ENCODE peak calls at places on chromosome 3, in seven cellular contexts. B, U, L, V, Q, F and G are unnamed samples.

GRCh38 chr3:86547697-86548096 is 443.3 kb downstream of the VGLL3 start:
- DNase-seq in B (no peak), U (no peak), L (no peak), V (no peak), Q (no peak), F (no peak), G (no peak)

GRCh38 chr3:45110185-45110833 is 35.9 kb downstream of the CDCP1 start:
- DNase-seq in B (no peak), U (no peak), L (peak), V (no peak), Q (no peak), F (no peak), G (no peak)

GRCh38 chr3:1007890-1008289 is 84.9 kb upstream of the CNTN6 start:
- DNase-seq in B (no peak), U (no peak), L (no peak), V (no peak), Q (no peak), F (no peak), G (no peak)

GRCh38 chr3:182618085-182618732 is 175.1 kb upstream of the ATP11B start:
- DNase-seq in B (peak), U (peak), L (peak), V (no peak), Q (no peak), F (no peak), G (no peak)

GRCh38 chr3:162960269-162960668 is 1463.7 kb downstream of the OTOL1 start:
- DNase-seq in B (no peak), U (no peak), L (no peak), V (no peak), Q (no peak), F (no peak), G (no peak)

GRCh38 chr3:137110392-137110996 is 152.7 kb downstream of the IL20RB start:
- DNase-seq in B (peak), U (peak), L (peak), V (peak), Q (no peak), F (no peak), G (peak)

GRCh38 chr3:181727122-181728036 is 15.7 kb downstream of the SOX2 start:
- DNase-seq in B (no peak), U (no peak), L (no peak), V (no peak), Q (peak), F (no peak), G (no peak)

GRCh38 chr3:83457516-83457915 is 1501.3 kb upstream of the CADM2 start:
- DNase-seq in B (no peak), U (no peak), L (no peak), V (no peak), Q (no peak), F (no peak), G (no peak)

GRCh38 chr3:126433496-126434263 is 39.0 kb downstream of the CFAP100 start:
- DNase-seq in B (no peak), U (no peak), L (no peak), V (no peak), Q (no peak), F (no peak), G (no peak)

GRCh38 chr3:141441381-141442365 is 45.2 kb upstream of the RASA2 start:
- DNase-seq in B (peak), U (peak), L (peak), V (peak), Q (peak), F (peak), G (no peak)

GRCh38 chr3:171165986-171166385 is 139.5 kb upstream of the SLC2A2 start:
- DNase-seq in B (no peak), U (no peak), L (no peak), V (no peak), Q (no peak), F (no peak), G (no peak)

GRCh38 chr3:23157331-23157730 is 45.8 kb upstream of the UBE2E2 start:
- DNase-seq in B (no peak), U (no peak), L (no peak), V (no peak), Q (no peak), F (no peak), G (no peak)

GRCh38 chr3:141643816-141644215 is 94.3 kb upstream of the RNF7 start:
- DNase-seq in B (no peak), U (no peak), L (no peak), V (no peak), Q (no peak), F (no peak), G (no peak)

DNA sequence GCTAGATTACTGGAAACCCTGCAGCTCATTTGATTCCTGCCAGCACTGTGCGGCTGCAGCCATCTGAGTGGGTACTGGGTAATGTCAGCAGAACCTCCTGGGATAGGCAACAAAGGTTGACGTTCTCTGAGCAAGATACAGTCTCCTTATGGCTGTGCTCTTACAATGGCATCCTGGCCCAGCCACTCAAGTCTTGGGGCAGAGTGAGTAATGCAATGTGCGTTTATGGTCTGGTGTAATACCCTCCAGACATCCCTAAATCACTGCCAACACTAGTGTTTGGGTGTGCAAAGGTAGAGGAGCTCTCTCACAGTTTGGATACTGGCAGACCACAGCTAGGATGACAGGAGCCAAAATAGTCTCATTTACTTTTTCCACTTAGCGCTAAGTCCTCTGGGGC is 775.8 kb downstream of the ZNF385D start:
- DNase-seq in B (no peak), U (no peak), L (no peak), V (no peak), Q (no peak), F (no peak), G (no peak)
- H2AFZ ChIP-seq in B (no peak), U (no peak), L (no peak), V (no peak), Q (no peak), F (no peak), G (no peak)

DNA sequence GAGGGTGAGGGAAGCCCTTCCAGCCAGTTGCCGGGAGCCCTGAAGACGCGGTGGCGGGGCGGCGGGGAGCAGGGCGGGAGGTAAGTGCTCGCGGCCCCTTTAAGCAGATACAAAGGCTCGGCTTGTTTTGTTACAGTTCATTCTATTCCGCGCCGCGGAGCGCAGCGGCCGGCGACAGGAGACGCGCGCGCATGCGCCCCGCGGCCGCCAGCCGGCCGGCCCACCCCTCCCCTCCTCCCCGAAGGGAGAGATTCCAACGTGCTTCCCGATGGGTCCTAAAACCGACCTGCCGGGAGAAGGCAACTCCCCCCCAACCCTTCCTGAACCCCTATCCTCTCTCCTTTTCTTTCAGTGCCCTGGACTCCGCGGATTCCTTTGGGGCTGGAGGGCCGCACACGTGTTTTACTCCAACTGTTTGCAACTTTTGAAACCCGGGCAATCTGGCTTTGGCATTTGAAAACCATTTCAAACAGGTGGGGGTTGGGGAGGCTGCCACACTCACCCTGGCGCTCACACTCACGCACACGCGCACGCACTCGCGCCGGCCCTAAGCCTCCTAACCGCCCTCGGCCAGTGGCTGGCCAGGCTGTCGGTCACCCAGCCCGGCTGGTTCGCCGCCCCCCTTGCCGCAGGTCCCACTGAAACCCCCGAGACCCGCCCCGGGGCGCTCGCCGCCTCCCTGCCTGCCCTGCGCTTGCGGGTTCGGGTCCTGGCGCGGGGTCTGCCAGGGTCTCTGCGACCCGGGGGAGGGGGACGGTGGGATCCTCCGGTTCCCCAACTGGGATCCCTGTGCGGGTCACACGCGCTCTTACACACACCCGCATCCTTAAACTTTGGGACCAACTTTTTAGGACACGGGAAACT is at the start of gene MAGI1:
- DNase-seq in B (peak), U (peak), L (peak), V (peak), Q (peak), F (no peak), G (peak)
- TF ChIP-seq POLR2A in B (peak), U (no peak), L (peak), V (peak), Q (peak), F (no peak), G (no peak)

GRCh38 chr3:129161860-129162271 is 1.0 kb upstream of the ISY1 start:
- DNase-seq in B (no peak), U (peak), L (peak), V (peak), Q (peak), F (no peak), G (no peak)
- H2AFZ ChIP-seq in B (peak), U (peak), L (no peak), V (peak), Q (no peak), F (peak), G (no peak)

DNA sequence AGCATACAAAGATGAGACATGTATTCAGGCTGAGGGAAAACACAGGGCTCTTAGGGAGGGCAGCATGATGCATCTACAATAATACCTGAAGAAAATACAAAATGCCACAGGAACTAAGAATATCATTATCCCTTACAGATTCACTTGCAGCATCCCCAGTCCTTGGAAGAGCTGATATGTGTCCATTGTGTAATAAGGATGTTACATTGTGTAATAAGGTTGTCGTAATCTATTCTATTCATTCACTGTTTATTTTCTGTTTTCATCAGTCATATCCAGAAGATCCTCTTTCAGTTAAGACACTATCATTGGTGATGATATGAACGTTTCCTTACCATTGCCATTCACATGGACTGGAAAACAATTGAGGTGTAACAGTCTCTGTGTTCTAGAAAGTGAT is 241.3 kb downstream of the ZNF385D start:
- DNase-seq in B (no peak), U (no peak), L (no peak), V (no peak), Q (no peak), F (no peak), G (no peak)
- TF ChIP-seq POLR2A in B (no peak), U (no peak), L (no peak), V (no peak), Q (no peak), F (no peak), G (no peak)

DNA sequence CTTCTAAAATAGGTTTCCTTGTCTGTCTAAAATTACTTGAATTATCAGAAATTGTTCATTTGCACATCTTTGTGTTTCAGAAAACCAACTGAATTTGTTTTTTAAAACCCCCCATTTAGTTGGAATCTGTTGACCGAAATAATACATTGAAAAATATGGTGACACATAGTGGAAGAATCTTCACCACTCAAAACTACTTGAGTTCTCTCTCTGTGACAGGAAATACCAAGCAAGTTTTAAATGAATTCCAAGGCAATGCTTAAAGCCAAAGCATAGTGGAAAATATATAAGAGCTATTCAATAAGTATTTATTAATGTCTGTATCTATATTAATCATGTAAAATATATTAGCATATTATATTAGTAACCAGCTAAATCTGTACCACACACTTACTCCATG is 224.9 kb upstream of the COL8A1 start:
- DNase-seq in B (peak), U (no peak), L (no peak), V (peak), Q (no peak), F (no peak), G (no peak)
- H2AFZ ChIP-seq in B (peak), U (no peak), L (no peak), V (no peak), Q (no peak), F (no peak), G (no peak)